ENCODE peak calls at places on chromosomes 7 and 10, in four cellular contexts. T is H1, N is body of pancreas, L is sigmoid colon. D is an unnamed sample. For H3K4me1, the result is how much of the 10 kb centered on the place peaks cover.

GRCh38 chr10:129161184-129161583 is 305.9 kb upstream of the MGMT start:
- DNase-seq in T (no peak), N (no peak), L (no peak), D (no peak)

GRCh38 chr10:118595598-118596425 is at the start of gene PRLHR:
- DNase-seq in T (peak), N (peak), L (no peak), D (no peak)

GRCh38 chr10:78630944-78631838 is 437.6 kb upstream of the ZMIZ1 start:
- DNase-seq in T (no peak), N (no peak), L (no peak), D (peak)

GRCh38 chr10:96124230-96125141 is 5.6 kb upstream of the ZNF518A start:
- DNase-seq in T (peak), N (peak), L (no peak), D (no peak)

GRCh38 chr10:3524086-3524960 is 260.7 kb downstream of the KLF6 start:
- DNase-seq in T (no peak), N (no peak), L (no peak), D (no peak)

GRCh38 chr7:40716052-40716451 is 581.2 kb downstream of the SUGCT start:
- DNase-seq in T (no peak), N (no peak), L (no peak), D (no peak)

GRCh38 chr10:15705298-15705697 is 14.4 kb downstream of the ITGA8 start:
- DNase-seq in T (no peak), N (no peak), L (no peak), D (no peak)

GRCh38 chr7:101232141-101232821 is 5.3 kb downstream of the CLDN15 start:
- DNase-seq in T (peak), N (peak), L (no peak), D (no peak)

GRCh38 chr7:126185959-126186580 is 1066.7 kb downstream of the GRM8 start:
- DNase-seq in T (peak), N (no peak), L (no peak), D (no peak)

GRCh38 chr7:150453186-150453585 is 2.8 kb downstream of the GIMAP8 start:
- DNase-seq in T (no peak), N (no peak), L (no peak), D (no peak)

GRCh38 chr10:14191871-14192270 is 138.9 kb downstream of the FRMD4A start:
- DNase-seq in T (no peak), N (no peak), L (no peak), D (no peak)

GRCh38 chr10:14196113-14196512 is 134.6 kb downstream of the FRMD4A start:
- DNase-seq in T (no peak), N (peak), L (no peak), D (no peak)

GRCh38 chr10:14190702-14191101 is 140.0 kb downstream of the FRMD4A start:
- DNase-seq in T (no peak), N (no peak), L (no peak), D (no peak)

GRCh38 chr10:14195455-14195854 is 135.3 kb downstream of the FRMD4A start:
- DNase-seq in T (no peak), N (no peak), L (no peak), D (no peak)

GRCh38 chr10:14192746-14193145 is 138.0 kb downstream of the FRMD4A start:
- DNase-seq in T (no peak), N (no peak), L (no peak), D (no peak)
- TF ChIP-seq POLR2A in T (no peak), N (no peak), L (no peak), D (no peak)

GRCh38 chr7:4241791-4242190 is 440.3 kb upstream of the FOXK1 start:
- DNase-seq in T (peak), N (no peak), L (peak), D (no peak)
- TF ChIP-seq CTCF in T (peak), N (no peak), L (no peak), D (no peak)

DNA sequence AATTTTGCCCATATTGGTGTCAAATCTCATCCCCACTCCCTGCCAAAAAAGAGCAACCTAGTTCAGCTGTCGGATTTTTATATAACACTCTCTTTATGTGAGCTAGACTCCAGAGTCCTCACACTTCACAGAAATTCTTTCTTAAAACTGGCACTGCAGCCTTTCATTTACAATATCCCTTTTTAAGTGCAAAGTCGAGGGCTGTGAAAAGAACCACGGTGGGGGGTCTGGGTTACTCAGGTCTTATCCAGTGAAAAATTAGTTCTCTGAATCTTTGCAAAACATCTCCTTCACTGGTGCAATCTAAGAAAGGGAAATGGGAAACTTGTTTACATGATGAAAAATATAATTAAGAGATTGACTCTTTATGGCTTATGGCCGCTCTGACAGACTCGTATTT is 30.5 kb upstream of the DGKI start:
- DNase-seq in T (no peak), N (no peak), L (no peak), D (no peak)
- H3K4me1 ChIP-seq in T (under half), N (under half), L (half or more), D (under half)

GRCh38 chr10:67837519-67838314 is at the start of gene DNAJC12:
- DNase-seq in T (no peak), N (peak), L (no peak), D (no peak)
- TF ChIP-seq POLR2A in T (no peak), N (peak), L (no peak), D (no peak)

GRCh38 chr7:33191326-33191725 is 62.0 kb downstream of the BBS9 start:
- DNase-seq in T (no peak), N (no peak), L (no peak), D (no peak)
- TF ChIP-seq CTCF in T (no peak), N (no peak), L (no peak), D (no peak)

D was measured in tibial nerve.